ENCODE peak calls at places on chromosome 19, in five cellular contexts. T, S, I, C and P are unnamed samples.
A peak's percentile ranks its signal among the peaks of the same experiment; 100 is the strongest.

GRCh38 chr19:39949026-39949747 is 14.8 kb upstream of the FCGBP start:
- DNase-seq in T (no peak), S (no peak), I (no peak), C (no peak), P (no peak)

GRCh38 chr19:20367811-20368294 is 197.7 kb downstream of the ZNF737 start:
- DNase-seq in T (no peak), S (no peak), I (no peak), C (no peak), P (no peak)

GRCh38 chr19:11499890-11500420 is 5.7 kb downstream of the ZNF653 start:
- DNase-seq in T (no peak), S (no peak), I (no peak), C (no peak), P (no peak)

GRCh38 chr19:44747739-44748425 is 626 bp upstream of the BCL3 start:
- DNase-seq in T (peak; percentile 50), S (no peak), I (no peak), C (no peak), P (no peak)

GRCh38 chr19:39617745-39618144 is 15.4 kb downstream of the LGALS13 start:
- DNase-seq in T (no peak), S (no peak), I (no peak), C (no peak), P (no peak)

GRCh38 chr19:57559008-57559403 is 657 bp downstream of the ZNF550 start:
- DNase-seq in T (peak; percentile 12), S (no peak), I (no peak), C (peak; percentile 19), P (no peak)

GRCh38 chr19:6161271-6161850 is 25.9 kb downstream of the ACSBG2 start:
- DNase-seq in T (peak; percentile 13), S (peak; percentile 52), I (peak; percentile 33), C (peak; percentile 92), P (peak; percentile 98)

GRCh38 chr19:58562126-58563033 is 4.0 kb upstream of the UBE2M start:
- DNase-seq in T (no peak), S (no peak), I (no peak), C (no peak), P (no peak)

GRCh38 chr19:48529156-48529555 is 17.5 kb upstream of the LMTK3 start:
- DNase-seq in T (no peak), S (no peak), I (no peak), C (no peak), P (no peak)

GRCh38 chr19:13817018-13817614 is 21.9 kb downstream of the ZSWIM4 start:
- DNase-seq in T (no peak), S (no peak), I (peak; percentile 98), C (peak; percentile 88), P (no peak)

GRCh38 chr19:46624958-46625661 is at the start of gene PTGIR:
- DNase-seq in T (no peak), S (no peak), I (no peak), C (peak; percentile 69), P (no peak)

GRCh38 chr19:49506575-49507105 is 5.8 kb upstream of the FCGRT start:
- DNase-seq in T (peak; percentile 71), S (no peak), I (no peak), C (peak; percentile 84), P (no peak)

DNA sequence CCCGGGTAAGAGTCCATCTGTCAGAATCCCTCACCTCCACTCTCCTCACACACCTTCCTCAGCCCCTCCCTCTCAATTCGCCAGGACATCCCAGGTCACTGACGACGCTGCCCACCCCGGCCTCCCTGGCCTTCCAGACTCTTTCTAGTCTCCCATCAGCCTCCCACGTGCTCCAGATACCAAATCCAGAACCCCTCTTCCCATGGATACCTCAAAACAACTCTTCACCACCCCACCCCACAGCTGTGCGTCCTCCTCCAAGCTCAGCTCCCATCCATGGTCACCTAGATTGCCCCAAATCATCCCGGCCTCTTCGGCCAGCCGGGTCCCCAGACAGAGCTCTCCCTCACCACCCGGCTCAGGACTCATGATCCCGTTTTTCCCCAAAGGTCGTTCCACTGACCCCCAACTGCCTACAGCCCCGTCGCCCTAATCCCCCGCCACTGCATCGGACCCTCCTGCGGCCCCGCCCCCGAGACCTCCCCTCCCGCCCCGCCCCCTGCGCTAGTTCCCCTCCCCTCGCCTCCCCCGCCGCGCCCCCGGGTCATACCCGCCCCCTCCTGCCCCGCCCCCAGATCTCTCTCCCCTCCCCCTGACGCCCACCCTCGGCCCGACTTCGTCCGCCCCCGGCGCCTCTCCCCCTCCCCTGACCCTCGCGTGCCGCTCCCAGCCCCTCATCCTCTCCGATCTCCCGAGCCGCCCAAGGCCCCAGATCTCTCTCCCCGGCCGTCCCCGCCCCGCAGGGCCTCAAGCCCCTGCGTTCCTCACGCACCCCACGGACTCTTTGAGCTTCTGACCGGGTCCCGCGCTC is 546 bp downstream of the UBXN6 start:
- DNase-seq in T (no peak), S (no peak), I (peak; percentile 44), C (peak; percentile 91), P (no peak)
- TF ChIP-seq CEBPB in T (no peak), S (no peak), I (no peak), C (no peak), P (no peak)

DNA sequence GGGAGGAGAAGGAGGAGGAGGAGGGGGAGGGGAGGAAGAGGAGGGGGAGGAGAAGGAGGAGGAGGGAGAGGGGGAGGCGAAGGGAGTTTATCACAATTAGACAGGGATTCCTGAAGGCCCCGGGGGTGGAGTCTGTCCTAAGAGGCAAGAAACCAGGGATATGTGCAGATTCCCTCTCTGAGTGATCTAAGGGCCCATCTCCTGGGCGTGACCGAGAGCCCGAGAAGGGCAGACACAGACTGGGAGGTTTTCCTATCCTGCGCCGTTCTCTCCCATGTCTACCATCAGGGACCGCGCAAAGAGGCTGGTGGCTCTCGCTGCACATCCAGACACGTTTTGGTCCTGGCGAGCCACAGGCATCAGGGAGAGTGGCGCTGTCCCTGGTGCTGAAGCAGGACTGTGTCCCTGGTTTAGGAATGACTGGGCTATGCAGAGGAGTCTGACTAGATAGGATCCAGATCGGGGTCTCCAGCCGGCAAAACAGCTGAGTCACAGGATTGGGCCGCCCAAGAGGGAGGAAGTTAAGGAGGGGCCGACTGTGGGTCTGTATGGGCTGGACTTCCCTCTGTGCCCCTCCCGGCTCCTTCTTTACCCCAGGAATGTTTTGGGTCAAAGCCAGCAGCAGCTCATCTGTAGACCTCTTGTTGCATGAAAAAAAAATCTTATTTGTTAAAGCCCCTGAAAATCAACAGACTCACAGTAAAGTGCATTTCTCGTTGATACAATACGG is 17.9 kb upstream of the ZNF175 start:
- DNase-seq in T (peak; percentile 39), S (no peak), I (peak; percentile 82), C (peak; percentile 90), P (peak; percentile 13)
- TF ChIP-seq JUND in T (no peak), S (no peak), I (no peak), C (peak; percentile 71), P (no peak)

GRCh38 chr19:17339088-17339741 is 1.9 kb downstream of the GTPBP3 start:
- DNase-seq in T (no peak), S (no peak), I (no peak), C (peak; percentile 73), P (no peak)
- TF ChIP-seq CEBPB in T (no peak), S (no peak), I (no peak), C (no peak), P (no peak)

GRCh38 chr19:2694196-2694595 is 8.3 kb downstream of the GNG7 start:
- DNase-seq in T (no peak), S (no peak), I (no peak), C (no peak), P (no peak)

GRCh38 chr19:2695288-2695866 is 7.1 kb downstream of the GNG7 start:
- DNase-seq in T (no peak), S (no peak), I (no peak), C (no peak), P (no peak)

GRCh38 chr19:2690856-2691255 is 11.6 kb downstream of the GNG7 start:
- DNase-seq in T (no peak), S (no peak), I (no peak), C (no peak), P (no peak)

GRCh38 chr19:2691951-2692350 is 10.5 kb downstream of the GNG7 start:
- DNase-seq in T (no peak), S (no peak), I (no peak), C (no peak), P (no peak)

GRCh38 chr19:2693492-2693891 is 9.0 kb downstream of the GNG7 start:
- DNase-seq in T (no peak), S (no peak), I (no peak), C (no peak), P (no peak)
- TF ChIP-seq JUND in T (no peak), S (no peak), I (no peak), C (no peak), P (no peak)

DNA sequence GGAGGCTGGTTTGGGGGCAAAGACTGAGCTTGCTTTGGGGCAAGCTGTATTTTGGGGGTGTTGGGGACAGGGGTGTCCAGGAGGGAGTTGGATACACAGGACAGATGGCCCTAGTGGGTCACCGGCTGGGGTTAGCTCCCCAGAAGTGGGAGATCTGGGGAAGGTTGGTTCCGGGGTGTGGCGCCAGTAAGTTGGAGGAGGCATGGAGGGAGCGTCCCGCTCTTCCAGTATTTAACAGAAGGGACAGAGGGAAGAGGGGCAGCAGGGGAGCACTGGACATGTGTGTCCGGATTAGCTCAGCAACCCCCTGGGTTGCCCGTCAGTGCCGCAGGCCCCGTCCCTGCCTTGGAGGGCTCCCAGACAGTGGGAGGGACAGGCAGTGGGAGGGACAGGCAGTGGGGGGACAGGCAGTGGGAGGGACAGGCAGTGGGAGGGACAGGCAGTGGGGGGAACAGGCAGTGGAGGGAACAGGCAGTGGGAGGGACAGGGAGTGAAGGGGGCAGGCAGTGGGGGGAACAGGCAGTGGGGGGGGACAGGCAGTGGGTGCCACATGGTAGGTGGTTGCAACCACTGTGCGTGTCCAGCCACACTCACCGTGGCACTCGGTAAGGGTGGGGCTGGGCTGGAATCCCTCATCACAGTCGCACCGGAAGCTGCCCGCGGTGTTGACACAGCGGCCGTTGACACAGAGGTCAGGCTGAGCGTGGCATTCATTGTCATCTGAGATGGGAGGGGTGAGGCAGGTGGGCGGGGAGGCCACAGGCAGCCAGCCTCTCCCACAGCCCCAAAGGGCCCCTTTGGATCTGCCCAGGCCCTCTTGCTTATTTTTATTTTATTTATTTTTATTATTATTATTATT is 33.3 kb downstream of the CCL25 start:
- DNase-seq in T (peak; percentile 84), S (no peak), I (no peak), C (peak; percentile 91), P (no peak)
- TF ChIP-seq CEBPB in T (no peak), S (no peak), I (no peak), C (peak; percentile 24), P (no peak)